ENCODE peak calls at places on chromosomes 6 and 20, in ten cellular contexts. One of them, this sample, is unnamed. For H3K27me3, the result is how much of the 10 kb centered on the place peaks cover.

GRCh38 chr6:50718566-50718965 is 5.2 kb downstream of the TFAP2D start:
- DNase-seq in RWPE2: no peak
- DNase-seq in brain microvascular endothelial cell: no peak
- DNase-seq in heart left ventricle: no peak
- DNase-seq in right cardiac atrium: no peak
- DNase-seq in lower lobe of right lung: no peak
- DNase-seq in esophagus squamous epithelium: no peak
- DNase-seq in tibial nerve: no peak
- DNase-seq in fibroblast of lung: no peak
- DNase-seq in HL-60: no peak
- DNase-seq in this sample: no peak

GRCh38 chr6:84093405-84094049 is 60.0 kb downstream of the MRAP2 start:
- DNase-seq in RWPE2: no peak
- DNase-seq in brain microvascular endothelial cell: no peak
- DNase-seq in heart left ventricle: no peak
- DNase-seq in right cardiac atrium: no peak
- DNase-seq in lower lobe of right lung: no peak
- DNase-seq in esophagus squamous epithelium: no peak
- DNase-seq in tibial nerve: no peak
- DNase-seq in fibroblast of lung: no peak
- DNase-seq in HL-60: peak
- DNase-seq in this sample: no peak

GRCh38 chr6:157145656-157146285 is 177.5 kb downstream of the TMEM242 start:
- DNase-seq in RWPE2: no peak
- DNase-seq in brain microvascular endothelial cell: peak
- DNase-seq in heart left ventricle: no peak
- DNase-seq in right cardiac atrium: no peak
- DNase-seq in lower lobe of right lung: no peak
- DNase-seq in esophagus squamous epithelium: no peak
- DNase-seq in tibial nerve: no peak
- DNase-seq in fibroblast of lung: no peak
- DNase-seq in HL-60: no peak
- DNase-seq in this sample: no peak

GRCh38 chr6:151294561-151295101 is 54.9 kb downstream of the AKAP12 start:
- DNase-seq in RWPE2: no peak
- DNase-seq in brain microvascular endothelial cell: peak
- DNase-seq in heart left ventricle: no peak
- DNase-seq in right cardiac atrium: no peak
- DNase-seq in lower lobe of right lung: no peak
- DNase-seq in esophagus squamous epithelium: no peak
- DNase-seq in tibial nerve: no peak
- DNase-seq in fibroblast of lung: peak
- DNase-seq in HL-60: no peak
- DNase-seq in this sample: no peak

GRCh38 chr6:25016311-25016710 is 80.6 kb upstream of the RIPOR2 start:
- DNase-seq in RWPE2: no peak
- DNase-seq in brain microvascular endothelial cell: no peak
- DNase-seq in heart left ventricle: no peak
- DNase-seq in right cardiac atrium: no peak
- DNase-seq in lower lobe of right lung: no peak
- DNase-seq in esophagus squamous epithelium: no peak
- DNase-seq in tibial nerve: no peak
- DNase-seq in fibroblast of lung: peak
- DNase-seq in HL-60: no peak
- DNase-seq in this sample: no peak

GRCh38 chr6:142155895-142156757 is 9.1 kb downstream of the VTA1 start:
- DNase-seq in RWPE2: no peak
- DNase-seq in brain microvascular endothelial cell: no peak
- DNase-seq in heart left ventricle: no peak
- DNase-seq in right cardiac atrium: no peak
- DNase-seq in lower lobe of right lung: no peak
- DNase-seq in esophagus squamous epithelium: no peak
- DNase-seq in tibial nerve: no peak
- DNase-seq in fibroblast of lung: peak
- DNase-seq in HL-60: no peak
- DNase-seq in this sample: no peak

GRCh38 chr20:51014797-51015722 is 7.8 kb downstream of the KCNG1 start:
- DNase-seq in RWPE2: no peak
- DNase-seq in brain microvascular endothelial cell: peak
- DNase-seq in heart left ventricle: no peak
- DNase-seq in right cardiac atrium: peak
- DNase-seq in lower lobe of right lung: no peak
- DNase-seq in esophagus squamous epithelium: no peak
- DNase-seq in tibial nerve: no peak
- DNase-seq in fibroblast of lung: peak
- DNase-seq in HL-60: peak
- DNase-seq in this sample: no peak

GRCh38 chr6:87473419-87473903 is 687 bp downstream of the SLC35A1 start:
- DNase-seq in RWPE2: no peak
- DNase-seq in brain microvascular endothelial cell: peak
- DNase-seq in heart left ventricle: no peak
- DNase-seq in right cardiac atrium: no peak
- DNase-seq in lower lobe of right lung: peak
- DNase-seq in esophagus squamous epithelium: no peak
- DNase-seq in tibial nerve: no peak
- DNase-seq in fibroblast of lung: peak
- DNase-seq in HL-60: peak
- DNase-seq in this sample: no peak

GRCh38 chr6:167750956-167751358 is 75.8 kb upstream of the AFDN start:
- DNase-seq in RWPE2: no peak
- DNase-seq in brain microvascular endothelial cell: no peak
- DNase-seq in heart left ventricle: no peak
- DNase-seq in right cardiac atrium: peak
- DNase-seq in lower lobe of right lung: peak
- DNase-seq in esophagus squamous epithelium: no peak
- DNase-seq in tibial nerve: no peak
- DNase-seq in fibroblast of lung: no peak
- DNase-seq in HL-60: no peak
- DNase-seq in this sample: peak

GRCh38 chr6:84872996-84873395 is 108.6 kb upstream of the TBX18 start:
- DNase-seq in RWPE2: no peak
- DNase-seq in brain microvascular endothelial cell: peak
- DNase-seq in heart left ventricle: no peak
- DNase-seq in right cardiac atrium: no peak
- DNase-seq in lower lobe of right lung: no peak
- DNase-seq in esophagus squamous epithelium: no peak
- DNase-seq in tibial nerve: no peak
- DNase-seq in fibroblast of lung: no peak
- DNase-seq in HL-60: no peak
- DNase-seq in this sample: no peak

GRCh38 chr20:20212675-20213096 is 155.2 kb upstream of the INSM1 start:
- DNase-seq in RWPE2: no peak
- DNase-seq in brain microvascular endothelial cell: no peak
- DNase-seq in heart left ventricle: no peak
- DNase-seq in right cardiac atrium: no peak
- DNase-seq in lower lobe of right lung: no peak
- DNase-seq in esophagus squamous epithelium: no peak
- DNase-seq in tibial nerve: no peak
- DNase-seq in fibroblast of lung: no peak
- DNase-seq in HL-60: no peak
- DNase-seq in this sample: peak

GRCh38 chr6:29887819-29888581 is 54.3 kb upstream of the HLA-A start:
- DNase-seq in RWPE2: peak
- DNase-seq in brain microvascular endothelial cell: peak
- DNase-seq in heart left ventricle: peak
- DNase-seq in right cardiac atrium: peak
- DNase-seq in lower lobe of right lung: peak
- DNase-seq in esophagus squamous epithelium: no peak
- DNase-seq in tibial nerve: peak
- DNase-seq in fibroblast of lung: peak
- DNase-seq in HL-60: peak
- DNase-seq in this sample: peak

GRCh38 chr6:148885154-148885870 is 138.5 kb downstream of the UST start:
- DNase-seq in RWPE2: no peak
- DNase-seq in brain microvascular endothelial cell: no peak
- DNase-seq in heart left ventricle: no peak
- DNase-seq in right cardiac atrium: no peak
- DNase-seq in lower lobe of right lung: no peak
- DNase-seq in esophagus squamous epithelium: no peak
- DNase-seq in tibial nerve: no peak
- DNase-seq in fibroblast of lung: peak
- DNase-seq in HL-60: no peak
- DNase-seq in this sample: no peak

GRCh38 chr6:113148576-113148975 is 708.6 kb upstream of the MARCKS start:
- DNase-seq in RWPE2: no peak
- DNase-seq in brain microvascular endothelial cell: no peak
- DNase-seq in heart left ventricle: no peak
- DNase-seq in right cardiac atrium: no peak
- DNase-seq in lower lobe of right lung: no peak
- DNase-seq in esophagus squamous epithelium: no peak
- DNase-seq in tibial nerve: no peak
- DNase-seq in fibroblast of lung: peak
- DNase-seq in HL-60: no peak
- DNase-seq in this sample: no peak

GRCh38 chr20:46199198-46199597 is 81.1 kb downstream of the CD40 start:
- DNase-seq in RWPE2: no peak
- DNase-seq in brain microvascular endothelial cell: no peak
- DNase-seq in heart left ventricle: no peak
- DNase-seq in right cardiac atrium: peak
- DNase-seq in lower lobe of right lung: no peak
- DNase-seq in esophagus squamous epithelium: no peak
- DNase-seq in tibial nerve: no peak
- DNase-seq in fibroblast of lung: no peak
- DNase-seq in HL-60: no peak
- DNase-seq in this sample: no peak

GRCh38 chr6:31734703-31735500 is 1.4 kb downstream of the CLIC1 start:
- DNase-seq in RWPE2: no peak
- DNase-seq in brain microvascular endothelial cell: peak
- DNase-seq in heart left ventricle: peak
- DNase-seq in right cardiac atrium: peak
- DNase-seq in lower lobe of right lung: peak
- DNase-seq in esophagus squamous epithelium: no peak
- DNase-seq in tibial nerve: peak
- DNase-seq in fibroblast of lung: peak
- DNase-seq in HL-60: peak
- DNase-seq in this sample: no peak

GRCh38 chr6:8274240-8274639 is 161.1 kb downstream of the SLC35B3 start:
- DNase-seq in RWPE2: no peak
- DNase-seq in brain microvascular endothelial cell: no peak
- DNase-seq in heart left ventricle: no peak
- DNase-seq in right cardiac atrium: no peak
- DNase-seq in lower lobe of right lung: no peak
- DNase-seq in esophagus squamous epithelium: no peak
- DNase-seq in tibial nerve: no peak
- DNase-seq in fibroblast of lung: no peak
- DNase-seq in HL-60: no peak
- DNase-seq in this sample: no peak
- H3K27me3 ChIP-seq in RWPE2: under half
- H3K27me3 ChIP-seq in brain microvascular endothelial cell: under half
- H3K27me3 ChIP-seq in heart left ventricle: under half
- H3K27me3 ChIP-seq in right cardiac atrium: under half
- H3K27me3 ChIP-seq in lower lobe of right lung: under half
- H3K27me3 ChIP-seq in esophagus squamous epithelium: under half
- H3K27me3 ChIP-seq in tibial nerve: under half
- H3K27me3 ChIP-seq in fibroblast of lung: under half
- H3K27me3 ChIP-seq in HL-60: under half
- H3K27me3 ChIP-seq in this sample: under half

GRCh38 chr6:34018026-34018425 is 127.9 kb downstream of the GRM4 start:
- DNase-seq in RWPE2: no peak
- DNase-seq in brain microvascular endothelial cell: no peak
- DNase-seq in heart left ventricle: no peak
- DNase-seq in right cardiac atrium: no peak
- DNase-seq in lower lobe of right lung: no peak
- DNase-seq in esophagus squamous epithelium: no peak
- DNase-seq in tibial nerve: no peak
- DNase-seq in fibroblast of lung: no peak
- DNase-seq in HL-60: no peak
- DNase-seq in this sample: no peak
- H3K27me3 ChIP-seq in RWPE2: under half
- H3K27me3 ChIP-seq in brain microvascular endothelial cell: under half
- H3K27me3 ChIP-seq in heart left ventricle: under half
- H3K27me3 ChIP-seq in right cardiac atrium: under half
- H3K27me3 ChIP-seq in lower lobe of right lung: under half
- H3K27me3 ChIP-seq in esophagus squamous epithelium: under half
- H3K27me3 ChIP-seq in tibial nerve: under half
- H3K27me3 ChIP-seq in fibroblast of lung: under half
- H3K27me3 ChIP-seq in HL-60: under half
- H3K27me3 ChIP-seq in this sample: under half

GRCh38 chr20:610130-611046 is at the start of gene TCF15:
- DNase-seq in RWPE2: no peak
- DNase-seq in brain microvascular endothelial cell: peak
- DNase-seq in heart left ventricle: peak
- DNase-seq in right cardiac atrium: peak
- DNase-seq in lower lobe of right lung: peak
- DNase-seq in esophagus squamous epithelium: no peak
- DNase-seq in tibial nerve: no peak
- DNase-seq in fibroblast of lung: peak
- DNase-seq in HL-60: no peak
- DNase-seq in this sample: peak

GRCh38 chr20:607476-607875 is 2.6 kb downstream of the TCF15 start:
- DNase-seq in RWPE2: no peak
- DNase-seq in brain microvascular endothelial cell: no peak
- DNase-seq in heart left ventricle: no peak
- DNase-seq in right cardiac atrium: no peak
- DNase-seq in lower lobe of right lung: peak
- DNase-seq in esophagus squamous epithelium: no peak
- DNase-seq in tibial nerve: no peak
- DNase-seq in fibroblast of lung: no peak
- DNase-seq in HL-60: no peak
- DNase-seq in this sample: no peak

GRCh38 chr20:611047-611842 is 1.1 kb upstream of the TCF15 start:
- DNase-seq in RWPE2: no peak
- DNase-seq in brain microvascular endothelial cell: no peak
- DNase-seq in heart left ventricle: no peak
- DNase-seq in right cardiac atrium: no peak
- DNase-seq in lower lobe of right lung: peak
- DNase-seq in esophagus squamous epithelium: no peak
- DNase-seq in tibial nerve: no peak
- DNase-seq in fibroblast of lung: no peak
- DNase-seq in HL-60: no peak
- DNase-seq in this sample: no peak

GRCh38 chr20:608970-609369 is 1.1 kb downstream of the TCF15 start:
- DNase-seq in RWPE2: no peak
- DNase-seq in brain microvascular endothelial cell: no peak
- DNase-seq in heart left ventricle: no peak
- DNase-seq in right cardiac atrium: no peak
- DNase-seq in lower lobe of right lung: no peak
- DNase-seq in esophagus squamous epithelium: no peak
- DNase-seq in tibial nerve: no peak
- DNase-seq in fibroblast of lung: no peak
- DNase-seq in HL-60: no peak
- DNase-seq in this sample: no peak

GRCh38 chr20:609371-609964 is 641 bp downstream of the TCF15 start:
- DNase-seq in RWPE2: no peak
- DNase-seq in brain microvascular endothelial cell: no peak
- DNase-seq in heart left ventricle: no peak
- DNase-seq in right cardiac atrium: no peak
- DNase-seq in lower lobe of right lung: peak
- DNase-seq in esophagus squamous epithelium: no peak
- DNase-seq in tibial nerve: no peak
- DNase-seq in fibroblast of lung: no peak
- DNase-seq in HL-60: no peak
- DNase-seq in this sample: no peak
- H3K27me3 ChIP-seq in RWPE2: under half
- H3K27me3 ChIP-seq in brain microvascular endothelial cell: under half
- H3K27me3 ChIP-seq in heart left ventricle: under half
- H3K27me3 ChIP-seq in right cardiac atrium: under half
- H3K27me3 ChIP-seq in lower lobe of right lung: half or more
- H3K27me3 ChIP-seq in esophagus squamous epithelium: under half
- H3K27me3 ChIP-seq in tibial nerve: half or more
- H3K27me3 ChIP-seq in fibroblast of lung: under half
- H3K27me3 ChIP-seq in HL-60: under half
- H3K27me3 ChIP-seq in this sample: under half

GRCh38 chr20:59750209-59750840 is 146.0 kb downstream of the PHACTR3 start:
- DNase-seq in RWPE2: no peak
- DNase-seq in brain microvascular endothelial cell: no peak
- DNase-seq in heart left ventricle: no peak
- DNase-seq in right cardiac atrium: no peak
- DNase-seq in lower lobe of right lung: no peak
- DNase-seq in esophagus squamous epithelium: no peak
- DNase-seq in tibial nerve: no peak
- DNase-seq in fibroblast of lung: no peak
- DNase-seq in HL-60: no peak
- DNase-seq in this sample: no peak
- H3K27me3 ChIP-seq in RWPE2: half or more
- H3K27me3 ChIP-seq in brain microvascular endothelial cell: under half
- H3K27me3 ChIP-seq in heart left ventricle: under half
- H3K27me3 ChIP-seq in right cardiac atrium: under half
- H3K27me3 ChIP-seq in lower lobe of right lung: under half
- H3K27me3 ChIP-seq in esophagus squamous epithelium: under half
- H3K27me3 ChIP-seq in tibial nerve: under half
- H3K27me3 ChIP-seq in fibroblast of lung: under half
- H3K27me3 ChIP-seq in HL-60: under half
- H3K27me3 ChIP-seq in this sample: under half

This sample was measured in gastrocnemius medialis.